ENCODE peak calls at places on chromosomes 4 and X, in eight cellular contexts. L is endothelial cell; F is stimulated activated CD4-positive, alpha-beta T cell treated with anti-CD3 and anti-CD28 coated beads, Interleukin-12 subunit alpha, Interleukin-12 subunit beta, amount 100 ng/mL, for 48 hours; R is choroid plexus epithelial cell; S is AG20443; T is activated CD4-positive, alpha-beta T cell treated with anti-CD3 and anti-CD28 coated beads for 4 hours; Y is M059J; I is fibroblast of mammary gland. N is an unnamed sample.
A peak's percentile ranks its signal among the peaks of the same experiment; 100 is the strongest.

GRCh38 chr4:183401473-183401872 is 43.0 kb upstream of the CDKN2AIP start:
- DNase-seq in L (no peak), F (no peak), R (no peak), S (no peak), T (no peak), Y (peak; percentile 21), I (no peak), N (peak; percentile 14)

GRCh38 chrX:101450951-101451350 is 34.3 kb upstream of the ARMCX4 start:
- DNase-seq in L (no peak), F (no peak), R (peak; percentile 74), S (no peak), T (no peak), Y (peak; percentile 32), I (peak; percentile 67), N (no peak)

GRCh38 chrX:3548743-3549441 is 164.6 kb downstream of the PRKX start:
- DNase-seq in L (no peak), F (no peak), R (peak; percentile 84), S (peak; percentile 34), T (no peak), Y (peak; percentile 77), I (peak; percentile 87), N (peak; percentile 63)

GRCh38 chr4:41391271-41391670 is 134.5 kb downstream of the UCHL1 start:
- DNase-seq in L (no peak), F (no peak), R (no peak), S (no peak), T (no peak), Y (peak; percentile 52), I (no peak), N (no peak)

GRCh38 chr4:67234296-67234695 is 311.0 kb downstream of the CENPC start:
- DNase-seq in L (no peak), F (no peak), R (peak; percentile 0), S (no peak), T (no peak), Y (peak; percentile 16), I (peak; percentile 1), N (peak; percentile 31)

GRCh38 chrX:124518888-124519287 is 172.5 kb downstream of the SH2D1A start:
- DNase-seq in L (no peak), F (no peak), R (no peak), S (peak; percentile 30), T (no peak), Y (peak; percentile 12), I (peak; percentile 32), N (no peak)

GRCh38 chr4:9999956-10000551 is 21.2 kb downstream of the SLC2A9 start:
- DNase-seq in L (no peak), F (no peak), R (peak; percentile 51), S (no peak), T (no peak), Y (peak; percentile 51), I (peak; percentile 13), N (peak; percentile 52)

GRCh38 chrX:10049246-10049645 is 82.1 kb downstream of the CLDN34 start:
- DNase-seq in L (no peak), F (no peak), R (no peak), S (peak; percentile 11), T (no peak), Y (no peak), I (peak; percentile 20), N (no peak)

GRCh38 chr4:138438608-138439007 is 196.5 kb upstream of the SLC7A11 start:
- DNase-seq in L (no peak), F (no peak), R (peak; percentile 53), S (peak; percentile 37), T (no peak), Y (peak; percentile 64), I (no peak), N (no peak)

GRCh38 chr4:174154455-174154854 is 129.0 kb downstream of the FBXO8 start:
- DNase-seq in L (no peak), F (no peak), R (peak; percentile 83), S (peak; percentile 51), T (no peak), Y (peak; percentile 63), I (peak; percentile 92), N (peak; percentile 79)

GRCh38 chr4:168782439-168782838 is 227.6 kb downstream of the CBR4 start:
- DNase-seq in L (no peak), F (no peak), R (no peak), S (no peak), T (no peak), Y (no peak), I (no peak), N (no peak)

GRCh38 chr4:73315091-73315490 is 56.5 kb upstream of the ANKRD17 start:
- DNase-seq in L (no peak), F (no peak), R (peak; percentile 23), S (peak; percentile 22), T (no peak), Y (peak; percentile 8), I (peak; percentile 96), N (peak; percentile 86)

GRCh38 chr4:110654254-110654635 is 31.4 kb upstream of the PITX2 start:
- DNase-seq in L (no peak), F (no peak), R (peak; percentile 15), S (peak; percentile 24), T (no peak), Y (peak; percentile 49), I (no peak), N (no peak)

GRCh38 chr4:55866973-55867574 is 13.6 kb downstream of the EXOC1 start:
- DNase-seq in L (no peak), F (no peak), R (peak; percentile 88), S (peak; percentile 20), T (peak; percentile 9), Y (peak; percentile 56), I (peak; percentile 77), N (peak; percentile 76)

GRCh38 chr4:135838889-135839288 is 1637.3 kb upstream of the PABPC4L start:
- DNase-seq in L (no peak), F (no peak), R (peak; percentile 87), S (no peak), T (no peak), Y (peak; percentile 32), I (no peak), N (peak; percentile 67)

GRCh38 chr4:39541987-39542632 is 14.9 kb upstream of the UGDH start:
- DNase-seq in L (no peak), F (no peak), R (peak; percentile 56), S (no peak), T (no peak), Y (no peak), I (no peak), N (no peak)

GRCh38 chrX:137118136-137118535 is 84.3 kb upstream of the GPR101 start:
- DNase-seq in L (no peak), F (no peak), R (no peak), S (no peak), T (no peak), Y (no peak), I (no peak), N (no peak)

GRCh38 chrX:1424452-1424851 is 28.3 kb downstream of the ASMTL start:
- DNase-seq in L (no peak), F (no peak), R (no peak), S (no peak), T (no peak), Y (no peak), I (no peak), N (no peak)

GRCh38 chr4:11894976-11895375 is 466.3 kb upstream of the HS3ST1 start:
- DNase-seq in L (no peak), F (no peak), R (no peak), S (no peak), T (no peak), Y (no peak), I (no peak), N (no peak)

GRCh38 chr4:2865381-2865780 is 21.7 kb downstream of the ADD1 start:
- DNase-seq in L (no peak), F (no peak), R (no peak), S (no peak), T (no peak), Y (no peak), I (no peak), N (no peak)

GRCh38 chr4:173413043-173413442 is 14.1 kb upstream of the SCRG1 start:
- DNase-seq in L (no peak), F (no peak), R (peak; percentile 94), S (no peak), T (no peak), Y (no peak), I (peak; percentile 80), N (no peak)

GRCh38 chrX:154056739-154057367 is 37.2 kb upstream of the IRAK1 start:
- DNase-seq in L (no peak), F (no peak), R (peak; percentile 38), S (no peak), T (no peak), Y (no peak), I (no peak), N (no peak)

GRCh38 chrX:46367491-46367890 is 177.7 kb downstream of the ZNF674 start:
- DNase-seq in L (no peak), F (no peak), R (no peak), S (no peak), T (no peak), Y (no peak), I (no peak), N (no peak)

GRCh38 chr4:124711469-124712416 is 789 bp downstream of the ANKRD50 start:
- DNase-seq in L (peak; percentile 69), F (no peak), R (peak; percentile 90), S (peak; percentile 59), T (peak; percentile 2), Y (peak; percentile 73), I (peak; percentile 79), N (peak; percentile 74)

GRCh38 chr4:17033256-17034245 is 135.1 kb upstream of the LDB2 start:
- DNase-seq in L (no peak), F (no peak), R (peak; percentile 17), S (no peak), T (no peak), Y (peak; percentile 55), I (peak; percentile 68), N (no peak)

GRCh38 chrX:18931972-18932371 is 51.9 kb downstream of the PHKA2 start:
- DNase-seq in L (peak; percentile 7), F (peak; percentile 1), R (peak; percentile 51), S (peak; percentile 22), T (no peak), Y (peak; percentile 7), I (peak; percentile 35), N (peak; percentile 36)

GRCh38 chr4:127505203-127505602 is 127.6 kb upstream of the INTU start:
- DNase-seq in L (no peak), F (no peak), R (peak; percentile 93), S (no peak), T (no peak), Y (peak; percentile 20), I (peak; percentile 88), N (peak; percentile 19)

GRCh38 chr4:72896515-72896914 is 173.0 kb downstream of the COX18 start:
- DNase-seq in L (no peak), F (no peak), R (peak; percentile 91), S (peak; percentile 86), T (no peak), Y (peak; percentile 50), I (peak; percentile 81), N (peak; percentile 56)

GRCh38 chr4:47040828-47041227 is 9.5 kb downstream of the GABRB1 start:
- DNase-seq in L (no peak), F (no peak), R (no peak), S (no peak), T (no peak), Y (no peak), I (no peak), N (no peak)

GRCh38 chr4:187128226-187128625 is 404.6 kb upstream of the FAT1 start:
- DNase-seq in L (no peak), F (no peak), R (no peak), S (peak; percentile 74), T (no peak), Y (peak; percentile 78), I (no peak), N (peak; percentile 82)

GRCh38 chrX:39196192-39197102 is 395.2 kb downstream of the MID1IP1 start:
- DNase-seq in L (no peak), F (peak; percentile 39), R (peak; percentile 43), S (peak; percentile 38), T (peak; percentile 47), Y (peak; percentile 92), I (peak; percentile 85), N (peak; percentile 24)

GRCh38 chrX:69065451-69065850 is 99.8 kb downstream of the PJA1 start:
- DNase-seq in L (no peak), F (no peak), R (peak; percentile 24), S (peak; percentile 38), T (no peak), Y (peak; percentile 55), I (peak; percentile 44), N (peak; percentile 34)

GRCh38 chr4:25814323-25814722 is 48.5 kb downstream of the SEL1L3 start:
- DNase-seq in L (no peak), F (no peak), R (peak; percentile 45), S (no peak), T (no peak), Y (no peak), I (peak; percentile 81), N (peak; percentile 43)

GRCh38 chrX:139126493-139126892 is 404.0 kb upstream of the F9 start:
- DNase-seq in L (peak; percentile 36), F (peak; percentile 4), R (no peak), S (peak; percentile 6), T (no peak), Y (peak; percentile 67), I (peak; percentile 8), N (peak; percentile 12)

N was measured in ELR.